ENCODE peak calls at places on chromosomes 2 and 18, in nine cellular contexts. One of them, this sample, is unnamed. For H3K9me3, the result is how much of the 10 kb centered on the place peaks cover.

GRCh38 chr2:232137748-232138147 is 176.2 kb downstream of the DIS3L2 start:
- DNase-seq in hepatocyte: no peak
- DNase-seq in A549: no peak
- DNase-seq in psoas muscle: no peak
- DNase-seq in adrenal gland: no peak
- DNase-seq in neural progenitor cell: no peak
- DNase-seq in colonic mucosa: no peak
- DNase-seq in upper lobe of left lung: no peak
- DNase-seq in OCI-LY7: peak
- DNase-seq in this sample: no peak

GRCh38 chr18:11518788-11519685 is 90.4 kb upstream of the SLC35G4 start:
- DNase-seq in hepatocyte: peak
- DNase-seq in A549: peak
- DNase-seq in psoas muscle: no peak
- DNase-seq in adrenal gland: peak
- DNase-seq in neural progenitor cell: peak
- DNase-seq in colonic mucosa: peak
- DNase-seq in upper lobe of left lung: peak
- DNase-seq in OCI-LY7: peak
- DNase-seq in this sample: peak

GRCh38 chr18:56108486-56109367 is 520.7 kb upstream of the TCF4 start:
- DNase-seq in hepatocyte: no peak
- DNase-seq in A549: no peak
- DNase-seq in psoas muscle: no peak
- DNase-seq in adrenal gland: no peak
- DNase-seq in neural progenitor cell: no peak
- DNase-seq in colonic mucosa: no peak
- DNase-seq in upper lobe of left lung: no peak
- DNase-seq in OCI-LY7: no peak
- DNase-seq in this sample: no peak

GRCh38 chr2:182379235-182379634 is 47.6 kb downstream of the PDE1A start:
- DNase-seq in hepatocyte: peak
- DNase-seq in A549: no peak
- DNase-seq in psoas muscle: no peak
- DNase-seq in adrenal gland: no peak
- DNase-seq in neural progenitor cell: no peak
- DNase-seq in colonic mucosa: no peak
- DNase-seq in upper lobe of left lung: no peak
- DNase-seq in OCI-LY7: no peak
- DNase-seq in this sample: no peak

GRCh38 chr2:17387591-17387990 is 130.6 kb downstream of the RAD51AP2 start:
- DNase-seq in hepatocyte: no peak
- DNase-seq in A549: no peak
- DNase-seq in psoas muscle: no peak
- DNase-seq in adrenal gland: no peak
- DNase-seq in neural progenitor cell: no peak
- DNase-seq in colonic mucosa: no peak
- DNase-seq in upper lobe of left lung: no peak
- DNase-seq in OCI-LY7: no peak
- DNase-seq in this sample: no peak

GRCh38 chr18:49495074-49495473 is 8.0 kb upstream of the C18orf32 start:
- DNase-seq in hepatocyte: no peak
- DNase-seq in A549: no peak
- DNase-seq in psoas muscle: no peak
- DNase-seq in adrenal gland: no peak
- DNase-seq in neural progenitor cell: peak
- DNase-seq in colonic mucosa: no peak
- DNase-seq in upper lobe of left lung: no peak
- DNase-seq in OCI-LY7: no peak
- DNase-seq in this sample: no peak

GRCh38 chr2:40274284-40274683 is 177.6 kb downstream of the SLC8A1 start:
- DNase-seq in hepatocyte: no peak
- DNase-seq in A549: no peak
- DNase-seq in psoas muscle: no peak
- DNase-seq in adrenal gland: no peak
- DNase-seq in neural progenitor cell: no peak
- DNase-seq in colonic mucosa: no peak
- DNase-seq in upper lobe of left lung: no peak
- DNase-seq in OCI-LY7: no peak
- DNase-seq in this sample: no peak

GRCh38 chr2:119419065-119419464 is 12.6 kb upstream of the TMEM37 start:
- DNase-seq in hepatocyte: no peak
- DNase-seq in A549: no peak
- DNase-seq in psoas muscle: no peak
- DNase-seq in adrenal gland: no peak
- DNase-seq in neural progenitor cell: no peak
- DNase-seq in colonic mucosa: no peak
- DNase-seq in upper lobe of left lung: no peak
- DNase-seq in OCI-LY7: no peak
- DNase-seq in this sample: no peak

GRCh38 chr2:205972113-205972512 is 113.9 kb downstream of the INO80D start:
- DNase-seq in hepatocyte: peak
- DNase-seq in A549: no peak
- DNase-seq in psoas muscle: no peak
- DNase-seq in adrenal gland: peak
- DNase-seq in neural progenitor cell: no peak
- DNase-seq in colonic mucosa: peak
- DNase-seq in upper lobe of left lung: no peak
- DNase-seq in OCI-LY7: no peak
- DNase-seq in this sample: peak

GRCh38 chr18:48408727-48409590 is at the start of gene ZBTB7C:
- DNase-seq in hepatocyte: peak
- DNase-seq in A549: no peak
- DNase-seq in psoas muscle: peak
- DNase-seq in adrenal gland: peak
- DNase-seq in neural progenitor cell: peak
- DNase-seq in colonic mucosa: peak
- DNase-seq in upper lobe of left lung: peak
- DNase-seq in OCI-LY7: no peak
- DNase-seq in this sample: no peak

GRCh38 chr18:32714571-32715148 is 58.2 kb downstream of the KLHL14 start:
- DNase-seq in hepatocyte: peak
- DNase-seq in A549: peak
- DNase-seq in psoas muscle: no peak
- DNase-seq in adrenal gland: peak
- DNase-seq in neural progenitor cell: peak
- DNase-seq in colonic mucosa: peak
- DNase-seq in upper lobe of left lung: no peak
- DNase-seq in OCI-LY7: peak
- DNase-seq in this sample: peak

GRCh38 chr2:101732773-101733256 is 35.3 kb downstream of the MAP4K4 start:
- DNase-seq in hepatocyte: no peak
- DNase-seq in A549: no peak
- DNase-seq in psoas muscle: no peak
- DNase-seq in adrenal gland: no peak
- DNase-seq in neural progenitor cell: no peak
- DNase-seq in colonic mucosa: no peak
- DNase-seq in upper lobe of left lung: no peak
- DNase-seq in OCI-LY7: no peak
- DNase-seq in this sample: no peak

GRCh38 chr2:11186145-11186544 is 30.9 kb downstream of the SLC66A3 start:
- DNase-seq in hepatocyte: no peak
- DNase-seq in A549: no peak
- DNase-seq in psoas muscle: no peak
- DNase-seq in adrenal gland: no peak
- DNase-seq in neural progenitor cell: no peak
- DNase-seq in colonic mucosa: no peak
- DNase-seq in upper lobe of left lung: no peak
- DNase-seq in OCI-LY7: no peak
- DNase-seq in this sample: no peak

GRCh38 chr2:234840336-234840735 is 111.5 kb upstream of the SH3BP4 start:
- DNase-seq in hepatocyte: peak
- DNase-seq in A549: peak
- DNase-seq in psoas muscle: no peak
- DNase-seq in adrenal gland: peak
- DNase-seq in neural progenitor cell: peak
- DNase-seq in colonic mucosa: no peak
- DNase-seq in upper lobe of left lung: no peak
- DNase-seq in OCI-LY7: no peak
- DNase-seq in this sample: peak

GRCh38 chr2:71560286-71561011 is 107.1 kb downstream of the DYSF start:
- DNase-seq in hepatocyte: no peak
- DNase-seq in A549: no peak
- DNase-seq in psoas muscle: peak
- DNase-seq in adrenal gland: no peak
- DNase-seq in neural progenitor cell: no peak
- DNase-seq in colonic mucosa: no peak
- DNase-seq in upper lobe of left lung: no peak
- DNase-seq in OCI-LY7: no peak
- DNase-seq in this sample: no peak

GRCh38 chr2:223101340-223102039 is 49.5 kb downstream of the KCNE4 start:
- DNase-seq in hepatocyte: peak
- DNase-seq in A549: peak
- DNase-seq in psoas muscle: no peak
- DNase-seq in adrenal gland: no peak
- DNase-seq in neural progenitor cell: peak
- DNase-seq in colonic mucosa: peak
- DNase-seq in upper lobe of left lung: no peak
- DNase-seq in OCI-LY7: peak
- DNase-seq in this sample: peak

DNA sequence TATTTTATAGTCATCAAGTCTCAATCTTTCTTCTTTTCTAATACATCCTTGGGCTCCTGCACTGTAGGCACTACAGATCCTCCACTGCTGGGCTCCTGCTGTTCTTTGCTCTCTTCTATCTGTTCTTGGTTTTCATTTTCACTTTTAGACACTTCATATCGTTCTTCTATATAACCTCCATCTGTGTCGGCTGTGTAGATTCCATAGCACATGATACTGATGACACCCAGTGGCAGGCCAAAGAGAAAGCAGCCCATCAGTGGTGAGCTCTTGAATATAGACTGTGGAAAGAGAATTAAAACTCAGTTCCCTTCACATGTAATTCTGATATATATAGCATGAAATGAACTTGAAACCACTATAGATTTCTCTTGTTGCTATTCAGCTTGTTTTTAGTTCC is 38.0 kb downstream of the TMX3 start:
- DNase-seq in hepatocyte: no peak
- DNase-seq in A549: no peak
- DNase-seq in psoas muscle: no peak
- DNase-seq in adrenal gland: no peak
- DNase-seq in neural progenitor cell: no peak
- DNase-seq in colonic mucosa: no peak
- DNase-seq in upper lobe of left lung: no peak
- DNase-seq in OCI-LY7: no peak
- DNase-seq in this sample: no peak
- TF ChIP-seq CTCF in hepatocyte: no peak
- TF ChIP-seq CTCF in A549: no peak
- TF ChIP-seq CTCF in psoas muscle: no peak
- TF ChIP-seq CTCF in adrenal gland: no peak
- TF ChIP-seq CTCF in neural progenitor cell: peak
- TF ChIP-seq CTCF in colonic mucosa: no peak
- TF ChIP-seq CTCF in upper lobe of left lung: no peak
- TF ChIP-seq CTCF in OCI-LY7: no peak
- TF ChIP-seq CTCF in this sample: no peak

GRCh38 chr2:167607211-167607610 is 640.2 kb downstream of the STK39 start:
- DNase-seq in hepatocyte: no peak
- DNase-seq in A549: no peak
- DNase-seq in psoas muscle: no peak
- DNase-seq in adrenal gland: no peak
- DNase-seq in neural progenitor cell: no peak
- DNase-seq in colonic mucosa: no peak
- DNase-seq in upper lobe of left lung: no peak
- DNase-seq in OCI-LY7: no peak
- DNase-seq in this sample: no peak
- H3K9me3 ChIP-seq in hepatocyte: under half
- H3K9me3 ChIP-seq in A549: under half
- H3K9me3 ChIP-seq in psoas muscle: under half
- H3K9me3 ChIP-seq in adrenal gland: under half
- H3K9me3 ChIP-seq in neural progenitor cell: under half
- H3K9me3 ChIP-seq in colonic mucosa: under half
- H3K9me3 ChIP-seq in upper lobe of left lung: under half
- H3K9me3 ChIP-seq in OCI-LY7: under half
- H3K9me3 ChIP-seq in this sample: under half

GRCh38 chr2:26558271-26559043 is 80.5 kb upstream of the OTOF start:
- DNase-seq in hepatocyte: peak
- DNase-seq in A549: no peak
- DNase-seq in psoas muscle: peak
- DNase-seq in adrenal gland: no peak
- DNase-seq in neural progenitor cell: peak
- DNase-seq in colonic mucosa: no peak
- DNase-seq in upper lobe of left lung: peak
- DNase-seq in OCI-LY7: no peak
- DNase-seq in this sample: no peak

GRCh38 chr2:26552641-26553040 is 74.7 kb upstream of the OTOF start:
- DNase-seq in hepatocyte: no peak
- DNase-seq in A549: no peak
- DNase-seq in psoas muscle: no peak
- DNase-seq in adrenal gland: no peak
- DNase-seq in neural progenitor cell: no peak
- DNase-seq in colonic mucosa: no peak
- DNase-seq in upper lobe of left lung: no peak
- DNase-seq in OCI-LY7: no peak
- DNase-seq in this sample: no peak

GRCh38 chr2:26556309-26557243 is 78.7 kb upstream of the OTOF start:
- DNase-seq in hepatocyte: no peak
- DNase-seq in A549: no peak
- DNase-seq in psoas muscle: peak
- DNase-seq in adrenal gland: no peak
- DNase-seq in neural progenitor cell: no peak
- DNase-seq in colonic mucosa: no peak
- DNase-seq in upper lobe of left lung: no peak
- DNase-seq in OCI-LY7: no peak
- DNase-seq in this sample: no peak

GRCh38 chr2:26557244-26557925 is 79.5 kb upstream of the OTOF start:
- DNase-seq in hepatocyte: no peak
- DNase-seq in A549: no peak
- DNase-seq in psoas muscle: peak
- DNase-seq in adrenal gland: no peak
- DNase-seq in neural progenitor cell: no peak
- DNase-seq in colonic mucosa: no peak
- DNase-seq in upper lobe of left lung: no peak
- DNase-seq in OCI-LY7: no peak
- DNase-seq in this sample: no peak

GRCh38 chr2:26555246-26556133 is 77.6 kb upstream of the OTOF start:
- DNase-seq in hepatocyte: no peak
- DNase-seq in A549: peak
- DNase-seq in psoas muscle: peak
- DNase-seq in adrenal gland: no peak
- DNase-seq in neural progenitor cell: no peak
- DNase-seq in colonic mucosa: no peak
- DNase-seq in upper lobe of left lung: no peak
- DNase-seq in OCI-LY7: no peak
- DNase-seq in this sample: no peak
- TF ChIP-seq CTCF in hepatocyte: no peak
- TF ChIP-seq CTCF in A549: peak
- TF ChIP-seq CTCF in psoas muscle: no peak
- TF ChIP-seq CTCF in adrenal gland: no peak
- TF ChIP-seq CTCF in neural progenitor cell: no peak
- TF ChIP-seq CTCF in colonic mucosa: no peak
- TF ChIP-seq CTCF in upper lobe of left lung: no peak
- TF ChIP-seq CTCF in OCI-LY7: peak
- TF ChIP-seq CTCF in this sample: no peak

DNA sequence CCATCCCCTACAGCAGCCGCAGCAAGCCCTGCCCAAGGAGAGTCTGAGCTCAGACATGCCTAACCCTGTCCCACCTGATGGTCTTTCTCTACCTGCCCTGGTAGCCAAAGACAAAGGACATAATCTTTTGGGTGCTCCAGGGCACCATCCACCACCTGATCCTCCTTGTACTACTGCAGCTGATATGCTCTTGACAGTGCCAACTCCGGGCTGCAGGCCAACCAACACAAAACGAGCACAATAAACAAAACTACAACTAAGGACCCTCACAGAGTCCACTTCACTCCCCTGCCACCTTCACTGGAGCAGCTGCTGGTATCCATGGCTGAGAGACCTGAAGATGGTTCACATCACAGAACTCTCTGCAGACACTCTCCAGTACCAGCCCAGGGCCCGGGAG is 106.3 kb downstream of the GRB14 start:
- DNase-seq in hepatocyte: no peak
- DNase-seq in A549: no peak
- DNase-seq in psoas muscle: no peak
- DNase-seq in adrenal gland: no peak
- DNase-seq in neural progenitor cell: no peak
- DNase-seq in colonic mucosa: no peak
- DNase-seq in upper lobe of left lung: no peak
- DNase-seq in OCI-LY7: no peak
- DNase-seq in this sample: no peak
- H3K9me3 ChIP-seq in hepatocyte: under half
- H3K9me3 ChIP-seq in A549: under half
- H3K9me3 ChIP-seq in psoas muscle: under half
- H3K9me3 ChIP-seq in adrenal gland: under half
- H3K9me3 ChIP-seq in neural progenitor cell: under half
- H3K9me3 ChIP-seq in colonic mucosa: under half
- H3K9me3 ChIP-seq in upper lobe of left lung: under half
- H3K9me3 ChIP-seq in OCI-LY7: under half
- H3K9me3 ChIP-seq in this sample: under half